ENCODE peak calls at places on chromosomes 6 and 20, in six cellular contexts. M, E, L, F, W and J are unnamed samples.

GRCh38 chr20:58129736-58130135 is 98.7 kb downstream of the ANKRD60 start:
- DNase-seq in E (no peak), M (no peak), F (no peak), W (peak), L (no peak), J (no peak)

GRCh38 chr6:148835920-148836441 is 89.2 kb downstream of the UST start:
- DNase-seq in F (no peak), E (no peak), M (no peak), L (no peak), W (no peak), J (no peak)

GRCh38 chr6:133645000-133645619 is 243.8 kb upstream of the TCF21 start:
- DNase-seq in W (no peak), F (no peak), M (peak), L (no peak), E (no peak), J (peak)

GRCh38 chr6:133227344-133227743 is 13.8 kb upstream of the EYA4 start:
- DNase-seq in W (no peak), L (no peak), E (no peak), M (no peak), F (no peak), J (no peak)

GRCh38 chr6:14316911-14317535 is 199.5 kb downstream of the CD83 start:
- DNase-seq in E (no peak), M (no peak), L (no peak), F (no peak), W (no peak), J (no peak)

GRCh38 chr6:116313377-116313776 is 33.6 kb upstream of the TSPYL1 start:
- DNase-seq in E (no peak), L (no peak), F (no peak), W (no peak), M (no peak), J (no peak)

GRCh38 chr20:50286609-50287008 is 96.0 kb downstream of the CEBPB start:
- DNase-seq in L (no peak), M (peak), W (no peak), E (peak), F (no peak), J (no peak)

GRCh38 chr6:32944265-32944664 is 3.4 kb upstream of the HLA-DMB start:
- DNase-seq in L (peak), W (no peak), M (no peak), F (no peak), E (no peak), J (no peak)

GRCh38 chr6:153780011-153780410 is 259.0 kb upstream of the OPRM1 start:
- DNase-seq in W (no peak), F (no peak), M (no peak), E (no peak), L (no peak), J (no peak)

GRCh38 chr6:152571089-152571488 is 66.1 kb downstream of the SYNE1 start:
- DNase-seq in M (no peak), L (no peak), F (no peak), E (no peak), W (no peak), J (no peak)
- H3K27ac ChIP-seq in M (no peak), L (no peak), F (no peak), E (no peak), W (peak), J (peak)

GRCh38 chr6:140156131-140156530 is 781.7 kb upstream of the CITED2 start:
- DNase-seq in E (no peak), F (no peak), W (no peak), L (no peak), M (no peak), J (no peak)

GRCh38 chr6:140155727-140156126 is 781.3 kb upstream of the CITED2 start:
- DNase-seq in W (no peak), L (no peak), F (no peak), M (no peak), E (no peak), J (no peak)

DNA sequence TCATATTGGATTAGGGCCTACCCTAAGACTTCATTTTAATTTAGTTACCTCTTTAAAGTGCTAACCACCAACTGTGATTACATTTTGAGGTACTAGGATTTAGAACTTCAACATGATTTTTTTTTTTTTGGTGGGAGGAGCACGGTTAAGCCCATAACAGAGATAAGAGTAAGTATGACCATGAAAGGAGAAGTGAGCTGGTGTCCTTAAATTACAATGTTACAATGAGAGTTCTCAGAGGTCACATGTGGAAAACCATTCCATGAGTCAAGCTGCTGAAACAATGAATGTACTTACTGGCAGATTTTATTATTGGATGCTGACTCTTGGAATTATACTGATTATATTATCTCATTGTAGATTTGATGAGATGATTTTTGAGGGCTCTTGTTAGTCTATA is 779.3 kb upstream of the CITED2 start:
- DNase-seq in F (no peak), W (no peak), M (no peak), E (no peak), L (no peak), J (no peak)
- TF ChIP-seq POLR2A in F (no peak), W (no peak), M (no peak), E (no peak), L (no peak), J (no peak)

DNA sequence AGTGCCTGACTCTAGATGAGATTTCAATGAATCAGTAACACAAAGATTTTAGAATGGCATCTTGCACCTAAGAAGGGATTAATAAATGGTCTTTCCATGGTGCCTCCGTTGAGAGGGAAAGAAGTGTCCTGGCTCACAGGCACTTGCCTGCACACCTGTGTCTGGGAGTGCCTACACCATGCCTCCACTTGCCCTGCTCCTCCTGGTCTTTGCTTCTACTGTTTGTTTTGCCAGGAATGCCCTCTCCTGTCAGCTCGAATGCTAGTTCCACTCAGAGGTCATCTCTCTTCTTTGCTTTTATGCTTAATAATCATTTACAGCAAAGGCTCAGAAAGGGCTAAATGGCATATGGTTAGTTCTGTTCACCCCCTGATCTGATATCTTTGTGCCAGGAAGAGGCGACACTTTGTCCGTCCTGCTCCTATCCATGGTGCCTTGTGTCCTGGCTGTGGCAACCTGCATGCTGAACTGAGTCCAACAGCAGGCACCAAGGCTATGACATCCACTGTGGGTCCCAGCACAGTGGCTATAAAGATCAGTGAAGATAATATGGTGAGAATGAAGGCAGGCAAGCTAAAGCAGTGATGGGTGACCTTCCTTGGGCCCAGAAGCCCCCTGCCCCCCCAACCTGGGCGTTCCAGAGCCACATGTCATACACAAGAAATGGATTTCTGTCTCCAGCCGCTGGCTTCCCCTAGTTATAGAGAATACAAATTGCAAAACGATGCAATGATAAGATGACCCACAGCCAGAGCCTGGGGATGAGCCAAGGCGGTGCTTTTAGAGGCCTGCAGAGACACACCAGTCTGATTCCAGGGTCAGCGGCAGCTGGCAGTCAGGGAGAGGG is 1.4 kb downstream of the C6orf132 start:
- DNase-seq in F (peak), E (no peak), W (no peak), M (peak), L (no peak), J (no peak)
- H3K27ac ChIP-seq in F (peak), E (no peak), W (peak), M (peak), L (no peak), J (no peak)

GRCh38 chr6:27126815-27127537 is 120.5 kb upstream of the PRSS16 start:
- DNase-seq in E (peak), F (peak), W (peak), L (peak), M (peak), J (peak)

GRCh38 chr6:27124252-27124657 is 123.2 kb upstream of the PRSS16 start:
- DNase-seq in M (no peak), F (no peak), E (no peak), L (no peak), W (no peak), J (no peak)

GRCh38 chr6:27127874-27128795 is 119.4 kb upstream of the PRSS16 start:
- DNase-seq in W (no peak), L (no peak), E (no peak), M (no peak), F (no peak), J (no peak)

GRCh38 chr6:27128796-27129094 is 118.8 kb upstream of the PRSS16 start:
- DNase-seq in M (no peak), L (no peak), E (no peak), F (no peak), W (no peak), J (no peak)

DNA sequence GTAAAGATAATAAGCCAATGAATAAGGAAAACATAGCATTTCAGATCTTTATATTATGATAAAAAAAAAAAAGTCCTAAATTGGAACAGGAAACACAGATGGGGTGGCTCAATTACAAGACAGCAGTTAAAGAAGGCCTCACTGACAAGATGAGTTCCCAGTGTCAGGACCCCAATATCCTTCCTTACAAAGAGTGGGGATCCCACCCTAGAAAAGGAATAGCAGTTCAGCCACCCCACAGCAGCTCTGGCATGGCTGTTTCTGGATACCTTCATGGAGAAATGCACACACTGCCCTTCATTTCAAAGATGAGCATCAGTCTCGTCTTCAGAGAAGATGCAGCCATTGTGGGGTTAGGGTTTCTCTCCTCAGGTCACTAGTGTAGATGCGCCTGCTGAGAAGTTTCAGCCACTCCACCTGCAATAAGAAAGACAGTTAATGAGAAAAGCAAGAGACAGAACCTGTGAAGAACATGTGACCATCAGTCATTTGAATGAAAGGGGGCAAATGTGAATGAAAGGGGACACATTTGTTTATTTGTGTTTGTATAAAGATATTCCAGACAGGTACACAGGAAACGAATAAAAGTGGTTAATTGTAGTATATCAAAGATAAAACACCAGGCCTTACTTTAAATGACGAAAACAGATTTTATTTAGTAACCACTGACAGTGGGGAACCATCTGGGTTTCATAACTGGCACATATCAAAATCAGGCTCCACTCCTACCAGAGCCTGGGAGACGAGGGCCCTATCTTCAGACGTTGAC is 121.3 kb upstream of the PRSS16 start:
- DNase-seq in E (no peak), W (no peak), L (no peak), M (no peak), F (no peak), J (no peak)
- TF ChIP-seq POLR2A in E (no peak), W (no peak), L (no peak), M (no peak), F (no peak), J (no peak)

GRCh38 chr20:32793059-32793458 is 26.7 kb upstream of the MAPRE1 start:
- DNase-seq in F (no peak), W (no peak), E (no peak), L (no peak), M (no peak), J (no peak)

GRCh38 chr20:32792316-32792715 is 27.4 kb upstream of the MAPRE1 start:
- DNase-seq in L (peak), W (peak), E (no peak), M (peak), F (no peak), J (no peak)

GRCh38 chr20:32796383-32797159 is 23.2 kb upstream of the MAPRE1 start:
- DNase-seq in M (no peak), F (no peak), W (no peak), E (no peak), L (no peak), J (no peak)

GRCh38 chr20:32798046-32798985 is 21.4 kb upstream of the MAPRE1 start:
- DNase-seq in M (no peak), W (peak), F (no peak), E (no peak), L (no peak), J (no peak)

GRCh38 chr20:32797160-32797468 is 22.6 kb upstream of the MAPRE1 start:
- DNase-seq in F (no peak), E (no peak), M (no peak), L (no peak), W (peak), J (no peak)
- H3K27ac ChIP-seq in F (no peak), E (no peak), M (no peak), L (no peak), W (no peak), J (no peak)

GRCh38 chr6:131980791-131981623 is 29.8 kb upstream of the CCN2 start:
- DNase-seq in M (no peak), W (no peak), F (no peak), E (no peak), L (no peak), J (no peak)
- TF ChIP-seq POLR2A in M (no peak), W (no peak), F (no peak), E (no peak), L (no peak), J (no peak)